ENCODE peak calls at places on chromosomes 3 and 15, in five cellular contexts. X is CD8-positive, alpha-beta memory T cell; G is heart left ventricle; F is CD8-positive, alpha-beta T cell; H is A549. O is an unnamed sample.

GRCh38 chr15:70466895-70467529 is 296.3 kb downstream of the UACA start:
- DNase-seq in X (peak; percentile 58), G (no peak), F (no peak), H (peak; percentile 88), O (no peak)

GRCh38 chr15:36401586-36401966 is 177.8 kb upstream of the CDIN1 start:
- DNase-seq in X (no peak), G (no peak), F (no peak), H (no peak), O (no peak)

GRCh38 chr3:167882057-167882667 is 146.6 kb downstream of the SERPINI1 start:
- DNase-seq in X (no peak), G (no peak), F (no peak), H (peak; percentile 8), O (no peak)

GRCh38 chr15:94164202-94164807 is 67.1 kb upstream of the MCTP2 start:
- DNase-seq in X (peak; percentile 62), G (no peak), F (peak; percentile 19), H (no peak), O (no peak)

GRCh38 chr15:32774022-32774421 is 56.2 kb downstream of the GREM1 start:
- DNase-seq in X (no peak), G (no peak), F (no peak), H (peak; percentile 81), O (no peak)

GRCh38 chr15:42123546-42123945 is 29.2 kb upstream of the PLA2G4D start:
- DNase-seq in X (no peak), G (no peak), F (no peak), H (no peak), O (no peak)

GRCh38 chr3:81302045-81302444 is 459.4 kb downstream of the GBE1 start:
- DNase-seq in X (no peak), G (no peak), F (no peak), H (peak; percentile 45), O (no peak)

GRCh38 chr3:70824078-70824477 is 511.6 kb upstream of the MDFIC2 start:
- DNase-seq in X (no peak), G (no peak), F (no peak), H (no peak), O (no peak)

GRCh38 chr15:69265347-69265955 is 33.3 kb upstream of the PAQR5 start:
- DNase-seq in X (no peak), G (no peak), F (no peak), H (peak; percentile 36), O (no peak)

GRCh38 chr15:98725874-98726273 is 77.5 kb downstream of the IGF1R start:
- DNase-seq in X (no peak), G (no peak), F (no peak), H (no peak), O (no peak)

GRCh38 chr15:74988007-74988800 is 7.2 kb upstream of the SCAMP5 start:
- DNase-seq in X (peak; percentile 52), G (no peak), F (no peak), H (peak; percentile 64), O (no peak)

GRCh38 chr15:40298216-40298935 is 9.4 kb downstream of the PLCB2 start:
- DNase-seq in X (no peak), G (peak; percentile 48), F (no peak), H (no peak), O (no peak)

GRCh38 chr15:91050128-91050455 is 27.7 kb upstream of the VPS33B start:
- DNase-seq in X (no peak), G (no peak), F (no peak), H (no peak), O (no peak)

GRCh38 chr15:67116742-67117141 is 51.3 kb downstream of the SMAD3 start:
- DNase-seq in X (no peak), G (no peak), F (no peak), H (peak; percentile 79), O (no peak)

GRCh38 chr3:170765419-170766078 is 104.4 kb downstream of the RPL22L1 start:
- DNase-seq in X (no peak), G (no peak), F (no peak), H (no peak), O (no peak)

GRCh38 chr15:67149859-67150824 is 84.7 kb downstream of the SMAD3 start:
- DNase-seq in X (no peak), G (peak; percentile 74), F (no peak), H (peak; percentile 97), O (no peak)

GRCh38 chr3:110314512-110315114 is 757.0 kb upstream of the NECTIN3 start:
- DNase-seq in X (peak; percentile 72), G (no peak), F (peak; percentile 1), H (peak; percentile 3), O (no peak)

GRCh38 chr15:89030311-89030710 is 57.9 kb upstream of the ABHD2 start:
- DNase-seq in X (no peak), G (no peak), F (no peak), H (no peak), O (no peak)

GRCh38 chr3:59818033-59818936 is 768.5 kb upstream of the CFAP20DC start:
- DNase-seq in X (no peak), G (peak; percentile 85), F (no peak), H (peak; percentile 31), O (no peak)

GRCh38 chr3:99965077-99965476 is 147.4 kb downstream of the CMSS1 start:
- DNase-seq in X (no peak), G (no peak), F (no peak), H (no peak), O (no peak)

GRCh38 chr3:126634803-126635202 is 20.1 kb downstream of the TXNRD3 start:
- DNase-seq in X (no peak), G (no peak), F (no peak), H (no peak), O (no peak)

GRCh38 chr3:196063456-196063855 is 18.4 kb downstream of the TFRC start:
- DNase-seq in X (no peak), G (no peak), F (no peak), H (no peak), O (no peak)

GRCh38 chr3:39447637-39448483 is 19.6 kb upstream of the MOBP start:
- DNase-seq in X (peak; percentile 63), G (no peak), F (no peak), H (peak; percentile 88), O (peak; percentile 18)

GRCh38 chr15:100730655-100731240 is 128.4 kb downstream of the ASB7 start:
- DNase-seq in X (no peak), G (no peak), F (no peak), H (no peak), O (no peak)

GRCh38 chr3:65902304-65902793 is 136.4 kb downstream of the MAGI1 start:
- DNase-seq in X (no peak), G (no peak), F (no peak), H (no peak), O (no peak)

GRCh38 chr15:39400821-39401550 is 179.9 kb upstream of the THBS1 start:
- DNase-seq in X (no peak), G (no peak), F (no peak), H (no peak), O (no peak)

GRCh38 chr3:147419062-147419701 is 10.0 kb downstream of the ZIC1 start:
- DNase-seq in X (no peak), G (no peak), F (no peak), H (no peak), O (no peak)

GRCh38 chr3:57959407-57960173 is 48.6 kb upstream of the FLNB start:
- DNase-seq in X (no peak), G (no peak), F (no peak), H (no peak), O (no peak)

GRCh38 chr15:67776600-67776999 is 48.7 kb upstream of the SKOR1 start:
- DNase-seq in X (no peak), G (no peak), F (no peak), H (no peak), O (no peak)

GRCh38 chr3:77467702-77468407 is 428.0 kb downstream of the ROBO2 start:
- DNase-seq in X (no peak), G (no peak), F (no peak), H (no peak), O (no peak)

GRCh38 chr3:30625541-30626438 is 19.4 kb downstream of the TGFBR2 start:
- DNase-seq in X (no peak), G (no peak), F (no peak), H (no peak), O (no peak)

GRCh38 chr3:103048371-103048722 is 613.5 kb downstream of the ZPLD1 start:
- DNase-seq in X (no peak), G (no peak), F (no peak), H (no peak), O (no peak)

GRCh38 chr3:73073091-73073707 is 11.7 kb downstream of the EBLN2 start:
- DNase-seq in X (no peak), G (no peak), F (no peak), H (no peak), O (no peak)

GRCh38 chr15:28944696-28945300 is 59.0 kb downstream of the APBA2 start:
- DNase-seq in X (no peak), G (no peak), F (no peak), H (no peak), O (no peak)

GRCh38 chr15:80925597-80926059 is 64.0 kb downstream of the MESD start:
- DNase-seq in X (no peak), G (no peak), F (no peak), H (no peak), O (no peak)

GRCh38 chr3:76293856-76294255 is 508.5 kb upstream of the ZNF717 start:
- DNase-seq in X (peak; percentile 45), G (no peak), F (no peak), H (no peak), O (no peak)
- H3K9me3 ChIP-seq in X (no peaks in the 10 kb centered on the region), G (no peaks in the 10 kb centered on the region), F (no peaks in the 10 kb centered on the region), H (no peaks in the 10 kb centered on the region), O (no peaks in the 10 kb centered on the region)

GRCh38 chr3:107612581-107613182 is 89.9 kb downstream of the BBX start:
- DNase-seq in X (no peak), G (no peak), F (no peak), H (no peak), O (no peak)
- H3K9me3 ChIP-seq in X (no peaks in the 10 kb centered on the region), G (peaks cover 34% of the 10 kb centered on the region), F (no peaks in the 10 kb centered on the region), H (no peaks in the 10 kb centered on the region), O (no peaks in the 10 kb centered on the region)

GRCh38 chr3:1262246-1262645 is 169.4 kb downstream of the CNTN6 start:
- DNase-seq in X (no peak), G (no peak), F (no peak), H (no peak), O (no peak)
- H3K9me3 ChIP-seq in X (no peaks in the 10 kb centered on the region), G (no peaks in the 10 kb centered on the region), F (no peaks in the 10 kb centered on the region), H (no peaks in the 10 kb centered on the region), O (no peaks in the 10 kb centered on the region)

DNA sequence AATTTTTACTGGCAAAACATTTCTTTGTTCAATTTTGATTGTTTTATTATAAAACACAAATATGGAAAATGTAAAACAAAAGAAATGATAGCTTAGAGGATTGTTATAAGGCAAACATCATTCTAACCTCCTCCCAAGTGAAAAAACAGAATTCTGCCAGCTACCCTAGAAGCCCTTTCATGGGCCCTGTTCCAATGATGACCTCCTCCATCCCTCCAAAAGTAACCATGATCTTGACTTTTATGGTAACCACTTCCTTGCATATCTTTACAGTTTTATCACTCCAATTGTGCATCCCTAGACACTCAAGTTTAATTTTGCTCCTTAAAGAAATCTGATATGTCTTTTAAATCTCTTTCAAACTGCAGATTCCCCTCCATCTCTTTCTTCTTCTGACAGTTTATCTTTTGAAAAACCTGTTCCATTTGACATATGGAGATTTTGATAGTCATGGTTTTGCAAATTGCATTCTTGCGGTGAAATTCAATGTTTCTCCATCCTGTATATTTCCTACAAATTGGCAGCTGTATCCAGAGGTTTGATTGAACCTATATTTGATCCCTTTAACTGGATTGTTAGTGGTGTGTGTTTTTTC is 27.0 kb upstream of the TNFAIP8L3 start:
- DNase-seq in X (no peak), G (no peak), F (no peak), H (no peak), O (no peak)
- H3K9me3 ChIP-seq in X (no peaks in the 10 kb centered on the region), G (peaks cover 8% of the 10 kb centered on the region), F (no peaks in the 10 kb centered on the region), H (peaks cover 9% of the 10 kb centered on the region), O (no peaks in the 10 kb centered on the region)